ENCODE peak calls at places on chromosomes 5 and 9, in seven cellular contexts. U is neural crest cell, M is pancreas, O is GM12865, P is AG04450, Z is adrenal gland, R is Calu3. Y is an unnamed sample.

GRCh38 chr9:108973876-108974275 is 39.4 kb downstream of the CTNNAL1 start:
- DNase-seq in U (no peak), M (no peak), O (no peak), P (no peak), Z (peak), R (no peak), Y (no peak)

GRCh38 chr9:134333234-134333873 is 7.1 kb downstream of the RXRA start:
- DNase-seq in U (no peak), M (no peak), O (no peak), P (no peak), Z (no peak), R (peak), Y (no peak)

GRCh38 chr5:10505517-10506095 is 58.3 kb upstream of the ANKRD33B start:
- DNase-seq in U (no peak), M (no peak), O (peak), P (no peak), Z (no peak), R (no peak), Y (no peak)

GRCh38 chr5:32445831-32446614 is 1.5 kb upstream of the ZFR start:
- DNase-seq in U (no peak), M (no peak), O (no peak), P (no peak), Z (no peak), R (peak), Y (no peak)

GRCh38 chr5:1776831-1777230 is 22.8 kb downstream of the MRPL36 start:
- DNase-seq in U (no peak), M (no peak), O (no peak), P (no peak), Z (no peak), R (no peak), Y (no peak)

GRCh38 chr9:14158911-14159310 is 155.0 kb downstream of the NFIB start:
- DNase-seq in U (no peak), M (no peak), O (no peak), P (no peak), Z (peak), R (no peak), Y (no peak)

GRCh38 chr5:178328826-178329225 is 96.2 kb upstream of the PHYKPL start:
- DNase-seq in U (no peak), M (peak), O (no peak), P (no peak), Z (no peak), R (no peak), Y (no peak)

GRCh38 chr5:113150821-113151220 is 174.2 kb downstream of the DCP2 start:
- DNase-seq in U (no peak), M (no peak), O (no peak), P (no peak), Z (no peak), R (no peak), Y (no peak)

GRCh38 chr9:107895524-107896001 is 406.0 kb upstream of the KLF4 start:
- DNase-seq in U (no peak), M (no peak), O (no peak), P (peak), Z (no peak), R (no peak), Y (no peak)

GRCh38 chr5:121870489-121870888 is 18.8 kb downstream of the FTMT start:
- DNase-seq in U (no peak), M (no peak), O (no peak), P (no peak), Z (no peak), R (no peak), Y (no peak)

GRCh38 chr5:139642891-139643871 is 5.0 kb upstream of the CXXC5 start:
- DNase-seq in U (no peak), M (peak), O (no peak), P (no peak), Z (peak), R (peak), Y (no peak)

GRCh38 chr9:113486327-113486726 is 22.8 kb downstream of the RGS3 start:
- DNase-seq in U (no peak), M (no peak), O (no peak), P (no peak), Z (no peak), R (no peak), Y (peak)

GRCh38 chr9:121636411-121636865 is 15.0 kb upstream of the DAB2IP start:
- DNase-seq in U (no peak), M (no peak), O (no peak), P (no peak), Z (no peak), R (no peak), Y (no peak)

GRCh38 chr5:54904425-54904824 is 81.0 kb downstream of the ESM1 start:
- DNase-seq in U (no peak), M (no peak), O (no peak), P (peak), Z (no peak), R (peak), Y (no peak)
- TF ChIP-seq CTCF in U (peak), M (no peak), O (no peak), P (peak), Z (no peak), R (no peak), Y (no peak)

GRCh38 chr5:173885054-173885443 is 3.1 kb upstream of the CPEB4 start:
- DNase-seq in U (no peak), M (no peak), O (no peak), P (no peak), Z (no peak), R (no peak), Y (no peak)

GRCh38 chr5:173884402-173885053 is 3.6 kb upstream of the CPEB4 start:
- DNase-seq in U (no peak), M (no peak), O (peak), P (no peak), Z (no peak), R (peak), Y (no peak)

GRCh38 chr5:173885481-173886010 is 2.6 kb upstream of the CPEB4 start:
- DNase-seq in U (no peak), M (no peak), O (peak), P (no peak), Z (peak), R (no peak), Y (no peak)

GRCh38 chr5:173887610-173888472 is at the start of gene CPEB4:
- DNase-seq in U (peak), M (peak), O (peak), P (peak), Z (peak), R (peak), Y (peak)

GRCh38 chr5:173886157-173886556 is 2.0 kb upstream of the CPEB4 start:
- DNase-seq in U (no peak), M (no peak), O (no peak), P (no peak), Z (no peak), R (no peak), Y (no peak)
- TF ChIP-seq CTCF in U (no peak), M (no peak), O (peak), P (no peak), Z (no peak), R (no peak), Y (no peak)

DNA sequence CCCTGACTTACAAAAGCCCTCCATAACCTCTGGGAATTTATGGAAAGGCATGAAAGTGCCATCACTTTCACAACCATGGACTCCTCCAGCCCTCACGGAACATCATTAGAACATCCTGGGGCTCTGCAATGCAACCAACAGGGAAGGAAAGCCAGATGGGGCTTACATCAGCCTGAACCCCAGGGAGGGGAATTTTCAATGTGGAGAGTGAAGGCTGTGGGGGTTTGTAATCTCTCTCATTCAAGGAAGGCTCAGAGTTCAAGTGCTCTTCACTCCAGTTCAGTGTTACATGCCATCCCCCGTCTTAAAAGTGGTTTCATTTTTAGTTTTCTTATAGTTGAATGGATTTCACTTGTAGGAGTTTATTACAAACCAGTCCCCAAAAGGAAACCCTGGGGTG is 5.7 kb downstream of the SPRY4 start:
- DNase-seq in U (no peak), M (no peak), O (peak), P (no peak), Z (no peak), R (no peak), Y (no peak)
- TF ChIP-seq CTCF in U (no peak), M (no peak), O (no peak), P (no peak), Z (no peak), R (no peak), Y (no peak)

GRCh38 chr5:95733100-95733499 is 2.0 kb downstream of the RHOBTB3 start:
- DNase-seq in U (no peak), M (no peak), O (no peak), P (no peak), Z (no peak), R (no peak), Y (no peak)

GRCh38 chr5:95730730-95731570 is at the start of gene RHOBTB3:
- DNase-seq in U (peak), M (peak), O (peak), P (peak), Z (peak), R (peak), Y (peak)

GRCh38 chr5:95734156-95734555 is 3.0 kb downstream of the RHOBTB3 start:
- DNase-seq in U (no peak), M (no peak), O (no peak), P (no peak), Z (no peak), R (no peak), Y (no peak)

GRCh38 chr5:95730011-95730700 is 980 bp upstream of the RHOBTB3 start:
- DNase-seq in U (no peak), M (no peak), O (no peak), P (no peak), Z (no peak), R (no peak), Y (no peak)

DNA sequence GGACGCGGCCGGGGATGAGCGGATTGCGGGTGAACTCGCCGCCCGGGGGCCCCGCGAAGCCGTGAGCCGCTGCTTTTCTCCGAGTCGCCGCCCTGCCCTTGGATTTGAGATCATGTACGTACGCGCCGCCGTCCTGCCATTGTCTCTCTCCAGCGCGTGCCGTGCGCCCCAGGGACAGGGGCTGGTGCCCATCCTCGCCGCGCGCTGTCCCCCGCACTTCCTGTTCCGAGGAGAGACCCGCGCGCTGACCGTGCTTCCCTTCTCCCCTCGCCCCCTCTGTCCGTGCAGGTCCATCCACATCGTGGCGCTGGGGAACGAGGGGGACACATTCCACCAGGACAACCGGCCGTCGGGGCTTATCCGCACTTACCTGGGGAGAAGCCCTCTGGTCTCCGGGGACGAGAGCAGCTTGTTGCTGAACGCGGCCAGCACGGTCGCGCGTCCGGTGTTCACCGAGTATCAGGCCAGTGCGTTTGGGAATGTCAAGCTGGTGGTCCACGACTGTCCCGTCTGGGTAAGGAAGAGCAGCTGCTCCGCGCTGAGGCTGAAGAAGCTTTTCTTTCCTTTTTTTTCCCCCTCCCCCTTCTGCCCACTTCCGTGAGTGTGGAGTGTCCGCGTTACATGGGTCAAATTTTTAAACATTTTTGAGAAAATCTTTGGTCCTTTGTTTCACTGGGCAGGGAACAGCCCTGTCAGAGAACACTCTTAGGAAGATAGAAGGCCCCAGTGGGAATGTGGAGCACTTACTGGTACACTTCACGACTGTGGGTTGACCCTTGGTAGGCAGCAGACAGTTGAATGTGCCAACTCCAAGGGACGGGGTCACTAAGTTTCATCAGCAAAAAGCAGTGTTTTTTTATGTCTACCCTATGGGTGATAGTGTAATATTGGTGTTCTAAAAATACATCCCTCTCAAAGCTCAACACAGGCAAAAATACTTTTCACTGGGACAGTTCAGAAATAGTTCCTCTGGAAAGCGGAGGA is 727 bp downstream of the RHOBTB3 start:
- DNase-seq in U (peak), M (peak), O (peak), P (no peak), Z (peak), R (peak), Y (peak)
- TF ChIP-seq CTCF in U (no peak), M (no peak), O (no peak), P (no peak), Z (no peak), R (no peak), Y (no peak)

DNA sequence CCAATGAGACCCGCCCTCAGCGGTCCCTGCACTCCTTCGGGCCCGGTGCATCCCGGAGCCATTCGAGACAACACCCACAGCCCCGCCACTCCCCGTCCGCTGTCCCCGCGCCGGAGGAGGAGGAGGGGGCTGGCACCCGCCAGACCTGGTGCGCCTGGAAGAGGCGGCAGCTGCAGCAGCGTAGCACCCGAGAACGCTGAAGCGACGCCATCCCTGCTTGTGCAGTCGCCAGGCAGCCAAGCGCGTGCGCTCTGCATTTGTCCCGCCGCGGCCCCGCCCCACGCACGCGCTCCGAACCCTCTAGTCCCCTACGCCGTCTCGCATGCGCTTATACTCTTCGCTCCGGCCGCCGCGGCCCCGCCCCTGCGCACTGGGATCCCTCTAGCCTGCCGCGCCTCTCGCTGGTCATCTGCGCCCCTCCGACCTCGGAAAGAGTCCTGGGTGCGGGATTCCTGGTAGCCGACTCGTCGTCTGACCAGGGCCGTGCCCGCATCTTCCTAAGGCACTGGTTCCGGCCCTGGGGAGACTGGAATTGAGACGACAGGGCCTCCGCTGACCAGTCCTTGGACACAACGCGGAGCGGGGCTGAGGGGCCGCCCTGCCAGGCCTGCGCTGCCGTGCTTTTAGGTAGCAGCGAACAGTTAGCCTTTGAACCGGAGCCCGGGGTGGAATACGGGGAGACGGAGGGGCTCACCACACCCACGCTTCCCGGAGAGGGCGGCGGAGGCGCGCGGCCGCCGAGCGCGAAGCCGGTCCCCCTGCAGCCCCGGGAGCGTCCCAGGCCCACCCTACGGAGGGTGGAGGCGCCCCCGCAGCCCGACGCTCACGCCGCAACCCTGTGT is at the start of gene MRNIP:
- DNase-seq in U (peak), M (peak), O (peak), P (peak), Z (peak), R (peak), Y (peak)
- TF ChIP-seq CTCF in U (no peak), M (no peak), O (peak), P (peak), Z (no peak), R (no peak), Y (no peak)

GRCh38 chr5:76964018-76964417 is 11.2 kb downstream of the CRHBP start:
- DNase-seq in U (no peak), M (no peak), O (no peak), P (no peak), Z (no peak), R (no peak), Y (no peak)

GRCh38 chr5:76954383-76954763 is 1.5 kb downstream of the CRHBP start:
- DNase-seq in U (no peak), M (no peak), O (no peak), P (no peak), Z (no peak), R (no peak), Y (no peak)

GRCh38 chr5:76956033-76956432 is 3.2 kb downstream of the CRHBP start:
- DNase-seq in U (no peak), M (no peak), O (no peak), P (no peak), Z (no peak), R (no peak), Y (no peak)

GRCh38 chr5:76958976-76959767 is 6.3 kb downstream of the CRHBP start:
- DNase-seq in U (no peak), M (no peak), O (peak), P (peak), Z (no peak), R (no peak), Y (no peak)

GRCh38 chr5:76960004-76960625 is 7.3 kb downstream of the CRHBP start:
- DNase-seq in U (no peak), M (no peak), O (peak), P (no peak), Z (no peak), R (no peak), Y (no peak)
- TF ChIP-seq CTCF in U (no peak), M (no peak), O (no peak), P (no peak), Z (no peak), R (no peak), Y (no peak)

GRCh38 chr9:88532320-88532719 is 2.7 kb upstream of the NXNL2 start:
- DNase-seq in U (peak), M (no peak), O (no peak), P (no peak), Z (no peak), R (no peak), Y (no peak)
- TF ChIP-seq CTCF in U (peak), M (no peak), O (no peak), P (no peak), Z (no peak), R (no peak), Y (no peak)

Y was measured in coronary artery.